ENCODE peak calls at places on chromosomes 11 and 22, in nine cellular contexts. X is gastrocnemius medialis; K is Caco-2; F is CD8-positive, alpha-beta memory T cell; D is pancreas; E is bronchial epithelial cell; H is lung; Y is K562; Q is iPS DF 6.9. R is an unnamed sample. For H3K36me3, the result is how much of the 10 kb centered on the place peaks cover.

GRCh38 chr11:103326070-103326794 is 217.0 kb downstream of the DYNC2H1 start:
- DNase-seq in Q (peak), Y (peak), X (no peak), H (peak), E (peak), F (peak), D (peak), K (peak), R (peak)

GRCh38 chr11:19864141-19865120 is 151.8 kb downstream of the NAV2 start:
- DNase-seq in E (no peak), D (no peak), H (no peak), K (peak), F (no peak), Y (no peak), Q (no peak), X (no peak), R (no peak)

GRCh38 chr11:44849922-44850321 is 100.8 kb downstream of the TP53I11 start:
- DNase-seq in K (no peak), X (no peak), D (no peak), Q (no peak), Y (no peak), E (no peak), H (no peak), F (no peak), R (no peak)

GRCh38 chr11:10637629-10638028 is 55.9 kb downstream of the IRAG1 start:
- DNase-seq in F (no peak), H (no peak), Y (no peak), D (no peak), E (no peak), Q (no peak), K (no peak), X (no peak), R (no peak)

GRCh38 chr22:23522642-23523251 is 57.3 kb downstream of the IGLL1 start:
- DNase-seq in Y (no peak), E (no peak), H (no peak), K (no peak), D (no peak), F (no peak), X (no peak), Q (no peak), R (no peak)

GRCh38 chr11:3614742-3615171 is 27.0 kb downstream of the ART5 start:
- DNase-seq in Q (no peak), H (peak), Y (no peak), X (peak), F (no peak), K (no peak), D (no peak), E (peak), R (no peak)

GRCh38 chr11:63567044-63567840 is 4.1 kb upstream of the PLAAT2 start:
- DNase-seq in H (no peak), D (no peak), X (no peak), K (peak), Y (peak), Q (no peak), E (peak), F (peak), R (peak)

GRCh38 chr11:64865286-64866172 is 12.9 kb downstream of the EHD1 start:
- DNase-seq in Y (no peak), H (no peak), D (no peak), Q (no peak), E (no peak), F (no peak), X (no peak), K (no peak), R (no peak)

GRCh38 chr22:20610243-20610686 is 102.9 kb downstream of the MED15 start:
- DNase-seq in Y (no peak), F (no peak), D (no peak), K (no peak), X (no peak), H (no peak), E (peak), Q (no peak), R (peak)

GRCh38 chr11:129975543-129975942 is 27.1 kb downstream of the PRDM10 start:
- DNase-seq in E (no peak), H (no peak), Q (no peak), X (no peak), F (no peak), Y (no peak), K (no peak), D (no peak), R (no peak)

GRCh38 chr11:118622376-118623290 is 15.2 kb downstream of the PHLDB1 start:
- DNase-seq in D (no peak), X (peak), Q (no peak), F (no peak), E (peak), H (peak), Y (no peak), K (no peak), R (peak)

GRCh38 chr11:69650832-69651344 is 9.9 kb downstream of the CCND1 start:
- DNase-seq in Y (no peak), K (no peak), F (no peak), D (no peak), Q (no peak), E (no peak), H (no peak), X (no peak), R (no peak)

GRCh38 chr11:92340839-92341238 is 116.2 kb downstream of the FAT3 start:
- DNase-seq in F (no peak), E (peak), Q (peak), K (peak), X (no peak), D (peak), H (no peak), Y (peak), R (peak)

GRCh38 chr11:3341298-3341697 is 37.6 kb downstream of the ZNF195 start:
- DNase-seq in Y (peak), X (no peak), K (peak), H (peak), E (peak), F (peak), D (peak), Q (no peak), R (peak)

GRCh38 chr11:43835104-43835503 is 45.5 kb upstream of the ALKBH3 start:
- DNase-seq in K (no peak), Q (no peak), X (no peak), F (no peak), E (no peak), H (no peak), D (no peak), Y (no peak), R (no peak)

GRCh38 chr11:6650980-6651379 is 4.6 kb downstream of the DCHS1 start:
- DNase-seq in Y (peak), Q (no peak), E (peak), F (no peak), D (no peak), X (no peak), H (no peak), K (no peak), R (no peak)

GRCh38 chr11:102226702-102227101 is 90.6 kb upstream of the BIRC3 start:
- DNase-seq in H (no peak), Q (no peak), K (no peak), F (no peak), E (peak), D (no peak), X (no peak), Y (no peak), R (no peak)

GRCh38 chr11:32173435-32173834 is 82.6 kb downstream of the RCN1 start:
- DNase-seq in H (peak), F (no peak), E (peak), Q (peak), K (peak), D (peak), Y (peak), X (no peak), R (peak)

GRCh38 chr11:534197-534591 is 1.2 kb downstream of the HRAS start:
- DNase-seq in E (no peak), K (peak), X (no peak), Q (no peak), H (no peak), D (no peak), F (no peak), Y (no peak), R (no peak)

DNA sequence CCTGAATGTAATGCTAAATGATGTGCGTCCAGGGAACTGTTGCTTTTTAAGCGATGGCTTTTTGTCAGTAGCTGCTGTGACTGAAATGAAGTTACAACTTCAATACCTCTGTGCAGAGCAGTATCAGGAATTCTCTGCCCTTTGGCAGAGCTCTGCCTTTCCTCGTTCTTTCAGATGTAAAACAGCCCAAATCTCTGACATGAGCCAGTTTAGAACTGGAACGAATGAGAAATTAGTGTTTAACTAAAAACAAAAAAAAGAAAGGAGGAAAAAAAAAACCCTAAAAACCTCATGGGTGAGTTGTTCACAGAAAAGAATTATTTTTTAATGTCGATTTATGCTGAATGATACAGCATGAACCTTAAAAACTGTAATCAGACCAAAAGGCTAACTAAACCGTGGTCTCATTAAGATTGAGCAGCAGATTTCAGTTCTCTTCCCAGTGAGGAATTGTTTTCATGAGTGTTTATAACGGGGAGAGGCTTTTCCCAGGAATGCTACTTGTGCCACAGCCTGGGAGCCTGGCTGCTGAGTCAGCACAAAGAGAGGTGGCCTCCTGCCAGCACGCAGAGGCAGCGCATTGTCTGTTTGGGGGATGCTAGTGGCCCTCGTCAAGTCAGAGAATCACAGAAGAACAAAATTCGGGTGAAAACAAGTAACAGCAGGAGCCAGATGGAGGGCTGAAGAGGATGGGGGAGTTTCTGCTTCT is 146.2 kb upstream of the RASSF10 start:
- DNase-seq in Y (peak), K (no peak), F (no peak), E (no peak), H (no peak), D (no peak), X (no peak), Q (peak), R (peak)
- H3K4me3 ChIP-seq in Y (no peak), K (no peak), F (no peak), E (no peak), H (no peak), D (no peak), X (peak), Q (no peak), R (no peak)

DNA sequence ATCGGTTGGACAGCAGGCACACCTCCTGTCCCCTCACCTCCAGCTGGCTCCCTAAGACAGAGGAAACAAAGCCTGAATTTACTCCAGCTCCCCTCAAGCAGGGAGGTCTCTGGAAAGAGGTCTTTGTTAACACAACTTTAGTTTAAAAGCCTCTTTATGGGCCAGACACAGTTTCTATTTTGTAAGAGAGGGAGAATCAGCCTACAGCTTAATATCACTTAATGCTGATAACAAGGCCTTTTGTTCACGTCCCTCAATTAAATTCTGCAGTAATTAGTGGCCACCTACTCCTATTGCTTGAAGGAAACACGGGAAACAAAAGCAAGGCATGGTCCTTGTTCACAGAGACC is 36.2 kb downstream of the PLEKHA7 start:
- DNase-seq in D (no peak), Q (no peak), X (no peak), E (no peak), Y (no peak), H (no peak), F (no peak), K (no peak), R (no peak)
- H3K36me3 ChIP-seq in D (under half), Q (under half), X (under half), E (under half), Y (under half), H (under half), F (under half), K (under half), R (under half)

GRCh38 chr11:65897020-65897471 is 3.1 kb downstream of the FOSL1 start:
- DNase-seq in K (no peak), Q (no peak), F (no peak), D (no peak), H (no peak), E (no peak), X (no peak), Y (no peak), R (no peak)

GRCh38 chr11:65894034-65894591 is 3.6 kb downstream of the CCDC85B start:
- DNase-seq in X (no peak), Y (no peak), F (no peak), Q (no peak), E (no peak), K (no peak), D (no peak), H (no peak), R (no peak)

GRCh38 chr11:65898656-65899355 is 1.4 kb downstream of the FOSL1 start:
- DNase-seq in D (no peak), X (no peak), K (no peak), E (peak), Y (no peak), H (no peak), Q (no peak), F (no peak), R (no peak)

GRCh38 chr11:65895482-65895981 is 4.7 kb downstream of the FOSL1 start:
- DNase-seq in F (no peak), Y (no peak), H (no peak), D (no peak), K (no peak), E (no peak), Q (no peak), X (no peak), R (no peak)

GRCh38 chr11:65896009-65896999 is 3.9 kb downstream of the FOSL1 start:
- DNase-seq in X (no peak), D (no peak), K (no peak), Q (no peak), F (no peak), E (no peak), Y (no peak), H (no peak), R (no peak)
- H3K4me3 ChIP-seq in X (no peak), D (no peak), K (no peak), Q (no peak), F (no peak), E (no peak), Y (no peak), H (no peak), R (peak)

DNA sequence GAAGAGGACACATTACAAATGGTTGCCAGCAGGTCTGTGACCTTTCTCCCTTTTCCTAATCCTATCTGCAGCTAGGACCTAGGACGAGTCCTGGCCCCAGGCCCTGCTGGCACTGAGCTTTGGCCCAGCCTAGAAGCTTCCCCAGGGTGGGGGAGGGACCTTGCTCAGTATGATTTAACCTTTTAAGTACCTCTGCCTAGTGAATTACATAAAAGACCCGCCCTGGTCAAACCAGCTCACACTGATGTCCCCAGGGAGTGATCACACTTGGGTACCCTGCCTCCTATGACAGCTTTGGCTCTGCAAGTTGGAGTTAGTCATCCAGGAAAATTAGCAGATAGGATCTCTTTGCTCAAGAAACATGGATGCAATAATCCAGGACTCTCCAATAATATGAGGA is 21.9 kb downstream of the ASCC2 start:
- DNase-seq in D (peak), H (no peak), Y (no peak), Q (no peak), K (no peak), F (no peak), X (no peak), E (peak), R (peak)
- H3K36me3 ChIP-seq in D (under half), H (under half), Y (half or more), Q (under half), K (under half), F (half or more), X (half or more), E (under half), R (half or more)